ENCODE peak calls at places on chromosomes 12 and 14, in five cellular contexts. R is pancreas, P is GM23338, X is endodermal cell, W is IMR-90. B is an unnamed sample.

GRCh38 chr14:30519961-30520360 is 39.0 kb upstream of the G2E3 start:
- DNase-seq in P (no peak), W (no peak), R (no peak), X (no peak), B (no peak)

GRCh38 chr14:92310776-92311375 is 12.1 kb upstream of the SLC24A4 start:
- DNase-seq in W (peak; percentile 10), X (no peak), R (no peak), P (no peak), B (no peak)

GRCh38 chr14:89374908-89375307 is 42.1 kb downstream of the FOXN3 start:
- DNase-seq in P (no peak), X (no peak), W (no peak), R (no peak), B (no peak)

GRCh38 chr14:32354716-32355115 is 25.6 kb downstream of the AKAP6 start:
- DNase-seq in X (no peak), P (peak; percentile 24), W (no peak), R (peak; percentile 13), B (no peak)

GRCh38 chr12:75505706-75506312 is 5.6 kb downstream of the KRR1 start:
- DNase-seq in W (peak; percentile 67), X (no peak), R (no peak), P (no peak), B (no peak)

GRCh38 chr12:54136844-54137580 is 51.8 kb downstream of the SMUG1 start:
- DNase-seq in R (no peak), W (no peak), P (no peak), X (no peak), B (no peak)

GRCh38 chr14:75206190-75206589 is 29.8 kb upstream of the TMED10 start:
- DNase-seq in R (no peak), P (no peak), W (no peak), X (no peak), B (no peak)

GRCh38 chr12:115979851-115980250 is 297.6 kb downstream of the MED13L start:
- DNase-seq in X (no peak), W (no peak), R (no peak), P (peak; percentile 69), B (no peak)

GRCh38 chr12:10716704-10717315 is 6.3 kb downstream of the YBX3 start:
- DNase-seq in W (peak; percentile 92), P (peak; percentile 53), R (peak; percentile 66), X (peak; percentile 87), B (peak; percentile 60)

GRCh38 chr12:4526923-4527546 is 11.7 kb upstream of the RAD51AP1 start:
- DNase-seq in R (no peak), W (peak; percentile 16), X (no peak), P (peak; percentile 42), B (no peak)

GRCh38 chr14:94514351-94514750 is 5.1 kb upstream of the SERPINA12 start:
- DNase-seq in X (peak; percentile 18), R (no peak), P (no peak), W (no peak), B (no peak)

GRCh38 chr12:8678661-8679111 is 16.1 kb upstream of the MFAP5 start:
- DNase-seq in W (no peak), P (no peak), X (no peak), R (no peak), B (no peak)

GRCh38 chr14:51145246-51145645 is 50.3 kb upstream of the TRIM9 start:
- DNase-seq in X (no peak), W (no peak), P (no peak), R (no peak), B (no peak)

GRCh38 chr12:76033116-76034001 is 1.8 kb upstream of the PHLDA1 start:
- DNase-seq in W (peak; percentile 64), R (no peak), X (no peak), P (peak; percentile 72), B (no peak)

GRCh38 chr12:100481021-100481420 is 7.4 kb downstream of the NR1H4 start:
- DNase-seq in R (no peak), W (no peak), X (no peak), P (no peak), B (no peak)

GRCh38 chr14:88013750-88014349 is 8.9 kb downstream of the GPR65 start:
- DNase-seq in P (peak; percentile 83), X (peak; percentile 88), R (peak; percentile 63), W (peak; percentile 58), B (peak; percentile 60)

GRCh38 chr12:59724011-59724703 is 128.3 kb downstream of the SLC16A7 start:
- DNase-seq in X (no peak), W (no peak), P (no peak), R (no peak), B (no peak)

GRCh38 chr14:68781161-68782021 is 11.5 kb downstream of the ZFP36L1 start:
- DNase-seq in W (no peak), R (peak; percentile 14), X (peak; percentile 50), P (no peak), B (no peak)

GRCh38 chr12:114841557-114842251 is 157.7 kb upstream of the TBX3 start:
- DNase-seq in P (peak; percentile 86), W (no peak), X (peak; percentile 81), R (no peak), B (no peak)

GRCh38 chr14:56860441-56860840 is 50.2 kb upstream of the OTX2 start:
- DNase-seq in P (no peak), W (no peak), X (no peak), R (no peak), B (no peak)

GRCh38 chr12:19965196-19966038 is 402.9 kb upstream of the PDE3A start:
- DNase-seq in P (no peak), X (no peak), W (no peak), R (no peak), B (no peak)

GRCh38 chr12:59113831-59114273 is 193.5 kb upstream of the LRIG3 start:
- DNase-seq in W (peak; percentile 81), P (peak; percentile 96), R (peak; percentile 65), X (peak; percentile 97), B (peak; percentile 53)

GRCh38 chr12:78088391-78088832 is 257.7 kb downstream of the NAV3 start:
- DNase-seq in R (no peak), X (no peak), W (peak; percentile 20), P (no peak), B (no peak)

GRCh38 chr14:89660183-89660582 is 243.2 kb upstream of the FOXN3 start:
- DNase-seq in R (no peak), X (no peak), P (no peak), W (peak; percentile 84), B (no peak)

GRCh38 chr12:26017484-26018211 is 59.2 kb downstream of the RASSF8 start:
- DNase-seq in W (peak; percentile 36), R (peak; percentile 29), P (peak; percentile 88), X (peak; percentile 89), B (no peak)

GRCh38 chr12:48106574-48107251 is 834 bp upstream of the SENP1 start:
- DNase-seq in X (no peak), W (peak; percentile 2), P (no peak), R (no peak), B (no peak)

GRCh38 chr12:57759360-57759980 is 4.6 kb downstream of the MARCHF9 start:
- DNase-seq in P (peak; percentile 60), X (peak; percentile 73), R (peak; percentile 21), W (no peak), B (no peak)

GRCh38 chr14:73712540-73713141 is 1.5 kb downstream of the PNMA1 start:
- DNase-seq in P (peak; percentile 61), W (peak; percentile 27), R (no peak), X (peak; percentile 61), B (no peak)

GRCh38 chr14:51652168-51653095 is 722 bp downstream of the FRMD6 start:
- DNase-seq in W (no peak), X (peak; percentile 81), R (peak; percentile 45), P (peak; percentile 71), B (peak; percentile 58)

DNA sequence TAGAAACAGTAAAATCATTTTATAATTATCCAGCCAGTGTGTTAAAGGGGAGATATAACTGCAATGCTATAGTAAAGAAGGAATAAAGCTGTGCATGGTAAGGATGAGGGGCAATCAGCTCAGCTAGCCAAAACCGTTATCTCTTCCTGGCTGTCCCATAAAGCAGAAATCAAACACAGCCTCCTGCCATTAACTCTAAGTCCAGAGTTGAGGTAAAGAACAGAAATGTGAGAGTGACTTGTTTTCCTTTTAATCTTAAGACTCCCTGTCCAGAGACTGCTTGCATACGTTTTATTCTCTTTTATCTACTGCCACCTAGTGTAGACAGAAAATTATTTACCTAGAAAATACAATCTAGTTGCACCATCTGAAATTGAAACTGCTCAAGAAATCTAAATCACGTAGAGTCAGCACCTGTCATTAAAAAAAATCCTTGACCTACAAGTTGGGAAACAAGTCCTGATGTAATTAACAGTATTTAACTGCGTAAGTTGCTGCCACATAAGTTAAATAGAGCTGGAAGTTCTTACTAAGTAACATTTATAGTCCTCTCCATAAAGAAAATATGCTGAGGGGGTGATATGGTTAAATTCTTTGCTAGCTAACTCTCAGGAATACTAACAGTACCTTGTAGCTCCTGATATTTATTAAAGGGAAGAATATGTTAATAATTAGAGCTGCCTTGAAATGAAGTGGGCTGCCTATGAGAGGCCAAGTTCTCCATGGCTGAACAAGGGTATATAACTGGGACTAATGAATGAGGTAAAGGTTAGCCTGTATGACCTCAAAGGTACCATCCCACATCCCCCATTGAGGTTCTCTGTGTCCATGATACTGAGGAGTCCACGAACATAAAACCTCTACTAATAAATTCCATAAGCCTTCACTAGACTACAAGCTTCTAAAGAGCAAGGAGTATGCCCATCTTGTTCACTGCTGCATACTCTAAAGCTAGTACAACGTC is 62.7 kb downstream of the GALNT4 start:
- DNase-seq in X (no peak), R (no peak), W (peak; percentile 82), P (peak; percentile 76), B (no peak)
- TF ChIP-seq CTCF in X (peak; percentile 80), R (peak; percentile 12), W (peak; percentile 75), P (no peak), B (peak; percentile 66)

GRCh38 chr12:28292699-28293098 is 102.4 kb downstream of the CCDC91 start:
- DNase-seq in P (no peak), R (no peak), W (no peak), X (no peak), B (no peak)
- H3K27ac ChIP-seq in P (no peak overlapping the region), R (no peak overlapping the region), W (no peak overlapping the region), X (no peak overlapping the region), B (no peak overlapping the region)

DNA sequence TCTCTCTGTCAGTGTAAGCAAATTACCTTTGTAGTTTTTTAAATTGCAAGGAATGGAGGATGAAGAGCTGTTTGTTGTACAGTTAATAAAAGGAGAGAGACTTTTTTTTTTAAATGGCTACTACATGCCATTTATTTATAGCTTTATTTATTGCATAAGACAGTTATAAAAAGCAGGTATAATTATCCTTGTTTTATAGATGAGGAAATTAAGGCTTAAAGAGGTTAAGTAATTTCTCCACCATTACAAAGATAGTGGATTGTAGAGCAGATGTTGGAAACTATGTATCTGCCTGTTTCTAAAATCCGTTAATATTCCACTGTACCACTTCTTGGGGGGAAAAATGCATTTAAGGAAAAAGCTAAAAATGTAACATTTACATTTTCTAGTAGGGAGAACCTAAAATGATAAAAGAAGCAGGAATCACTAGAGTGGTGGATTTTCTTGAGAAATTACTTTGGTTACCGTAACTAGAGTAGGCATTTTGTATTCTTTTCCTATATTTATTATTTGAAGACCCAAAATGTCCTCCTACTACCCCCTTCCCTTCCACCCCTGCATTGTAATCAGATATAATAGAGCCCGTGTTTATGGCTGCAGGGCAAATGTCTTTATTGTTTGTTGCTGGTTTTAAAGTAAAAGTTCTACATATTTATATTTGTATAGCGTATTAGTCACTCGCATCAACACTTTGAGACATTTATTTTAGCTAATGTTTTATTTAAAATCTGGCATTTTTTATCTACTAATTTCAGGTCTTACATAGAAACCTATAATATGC is 2.3 kb downstream of the SNAPC1 start:
- DNase-seq in P (no peak), W (no peak), X (no peak), R (no peak), B (no peak)
- H3K4me3 ChIP-seq in P (peak overlapping the region; percentile 79), W (no peak overlapping the region), X (peak overlapping the region; percentile 97), R (no peak overlapping the region), B (no peak overlapping the region)

GRCh38 chr14:102911541-102911951 is 10.9 kb upstream of the AMN start:
- DNase-seq in P (no peak), X (no peak), W (no peak), R (no peak), B (no peak)
- TF ChIP-seq CTCF in P (no peak), X (no peak), W (no peak), R (no peak), B (no peak)

GRCh38 chr14:70108419-70108818 is 80.3 kb downstream of the SLC8A3 start:
- DNase-seq in X (no peak), R (no peak), W (no peak), P (no peak), B (no peak)
- H3K27ac ChIP-seq in X (no peak overlapping the region), R (no peak overlapping the region), W (no peak overlapping the region), P (no peak overlapping the region), B (no peak overlapping the region)

B was measured in lower lobe of right lung.